ENCODE peak calls at places on chromosomes 3 and 15, in ten cellular contexts. H is GM10248; J is HTR-8/SVneo; M is fibroblast of lung; X is endothelial cell; Q is WERI-Rb-1; R is astrocyte of the spinal cord; C is activated T-helper 1 cell treated with anti-CD3 and anti-CD28 coated beads, Interleukin-12 subunit alpha, Interleukin-12 subunit beta, Interleukin-2, Interleukin-4 antibody, amounts not matched to agents 30 ng/mL and 10 ng/mL and 1 ng/mL, durations not matched to agents 14 hours and 24 hours and 36 hours; F is stimulated activated CD8-positive, alpha-beta memory T cell treated with anti-CD3 and anti-CD28 coated beads, Interleukin-2, amount 100 ng/mL, for 48 hours; W is naive thymus-derived CD8-positive, alpha-beta T cell. T is an unnamed sample.

GRCh38 chr3:104820959-104821358 is 545.8 kb upstream of the ALCAM start:
- DNase-seq in R (no peak), M (no peak), Q (no peak), H (no peak), J (no peak), C (no peak), X (no peak), F (no peak), W (no peak), T (no peak)

GRCh38 chr3:183895774-183896173 is 11.1 kb upstream of the PARL start:
- DNase-seq in X (no peak), C (no peak), H (no peak), R (no peak), W (no peak), Q (no peak), F (no peak), J (no peak), M (no peak), T (no peak)

GRCh38 chr3:184448321-184449160 is 68.7 kb downstream of the CHRD start:
- DNase-seq in F (no peak), M (peak; percentile 1), X (no peak), J (peak; percentile 64), R (peak; percentile 80), H (no peak), C (no peak), W (no peak), Q (no peak), T (no peak)

GRCh38 chr3:56879453-56880224 is 77.9 kb upstream of the ARHGEF3 start:
- DNase-seq in J (no peak), F (no peak), W (no peak), M (peak; percentile 72), X (no peak), H (no peak), R (peak; percentile 60), Q (no peak), C (no peak), T (no peak)

GRCh38 chr15:87702270-87702669 is 554.3 kb downstream of the NTRK3 start:
- DNase-seq in W (no peak), M (no peak), R (no peak), H (no peak), F (no peak), X (no peak), J (no peak), Q (no peak), C (no peak), T (no peak)

GRCh38 chr3:15332405-15333098 is at the start of gene SH3BP5:
- DNase-seq in F (peak; percentile 64), M (peak; percentile 53), C (peak; percentile 73), J (peak; percentile 63), X (peak; percentile 82), W (peak; percentile 47), Q (peak; percentile 78), H (peak; percentile 88), R (peak; percentile 53), T (peak; percentile 85)

GRCh38 chr15:101044625-101045235 is 125.6 kb downstream of the LRRK1 start:
- DNase-seq in F (no peak), X (peak; percentile 0), M (no peak), C (no peak), H (no peak), Q (peak; percentile 0), R (no peak), J (no peak), W (no peak), T (no peak)

GRCh38 chr3:170539886-170540285 is 46.0 kb downstream of the SLC7A14 start:
- DNase-seq in Q (no peak), R (no peak), M (no peak), C (no peak), H (no peak), X (no peak), W (no peak), F (no peak), J (no peak), T (no peak)

GRCh38 chr15:31267161-31268107 is 59.2 kb upstream of the KLF13 start:
- DNase-seq in X (no peak), C (no peak), R (no peak), M (no peak), J (no peak), H (peak; percentile 15), F (no peak), Q (no peak), W (no peak), T (no peak)

GRCh38 chr15:44712108-44713005 is 1.0 kb downstream of the B2M start:
- DNase-seq in W (peak; percentile 65), H (peak; percentile 31), R (peak; percentile 86), C (peak; percentile 67), Q (no peak), X (no peak), M (peak; percentile 93), F (peak; percentile 27), J (no peak), T (no peak)

GRCh38 chr3:157832588-157832987 is 273.6 kb downstream of the SHOX2 start:
- DNase-seq in X (no peak), F (no peak), J (no peak), M (no peak), W (no peak), R (no peak), Q (no peak), C (no peak), H (no peak), T (no peak)

GRCh38 chr15:85642693-85643058 is 152.0 kb downstream of the KLHL25 start:
- DNase-seq in H (no peak), Q (no peak), X (no peak), C (no peak), R (peak; percentile 59), M (peak; percentile 77), F (no peak), W (no peak), J (no peak), T (no peak)

GRCh38 chr3:60017631-60018030 is 967.8 kb upstream of the CFAP20DC start:
- DNase-seq in F (no peak), M (peak; percentile 4), Q (no peak), R (peak; percentile 83), J (no peak), X (no peak), C (peak; percentile 66), H (no peak), W (peak; percentile 27), T (no peak)

GRCh38 chr15:73796266-73796939 is 43.3 kb upstream of the INSYN1 start:
- DNase-seq in Q (no peak), R (no peak), W (no peak), J (no peak), C (no peak), M (no peak), X (no peak), H (no peak), F (no peak), T (no peak)

GRCh38 chr3:134462236-134463059 is 23.3 kb downstream of the ANAPC13 start:
- DNase-seq in J (no peak), W (no peak), R (peak; percentile 76), M (peak; percentile 59), F (no peak), C (no peak), X (no peak), H (no peak), Q (no peak), T (no peak)

GRCh38 chr3:140898340-140899180 is 43.1 kb upstream of the SLC25A36 start:
- DNase-seq in J (peak; percentile 54), C (no peak), F (no peak), Q (peak; percentile 16), H (peak; percentile 38), R (peak; percentile 90), M (peak; percentile 93), W (no peak), X (peak; percentile 16), T (peak; percentile 43)

T was measured in HEK293T.